ENCODE peak calls at places on chromosomes 7 and 10, in eight cellular contexts. One of them, this sample, is unnamed.

GRCh38 chr10:123391275-123392028 is 237.2 kb downstream of the BUB3 start:
- DNase-seq in MCF 10A: no peak
- DNase-seq in anterior cingulate cortex: no peak
- DNase-seq in A549: no peak
- DNase-seq in T-cell: no peak
- DNase-seq in aorta: no peak
- DNase-seq in glomerular endothelial cell: no peak
- DNase-seq in PC-3: no peak
- DNase-seq in this sample: no peak

GRCh38 chr10:95330966-95331453 is 40.2 kb upstream of the PDLIM1 start:
- DNase-seq in MCF 10A: no peak
- DNase-seq in anterior cingulate cortex: no peak
- DNase-seq in A549: no peak
- DNase-seq in T-cell: no peak
- DNase-seq in aorta: no peak
- DNase-seq in glomerular endothelial cell: no peak
- DNase-seq in PC-3: peak
- DNase-seq in this sample: no peak

GRCh38 chr7:116588225-116588624 is 63.4 kb downstream of the CAV1 start:
- DNase-seq in MCF 10A: no peak
- DNase-seq in anterior cingulate cortex: no peak
- DNase-seq in A549: no peak
- DNase-seq in T-cell: no peak
- DNase-seq in aorta: no peak
- DNase-seq in glomerular endothelial cell: no peak
- DNase-seq in PC-3: peak
- DNase-seq in this sample: peak

GRCh38 chr7:30789334-30789711 is 18.1 kb downstream of the MINDY4 start:
- DNase-seq in MCF 10A: peak
- DNase-seq in anterior cingulate cortex: no peak
- DNase-seq in A549: no peak
- DNase-seq in T-cell: no peak
- DNase-seq in aorta: no peak
- DNase-seq in glomerular endothelial cell: no peak
- DNase-seq in PC-3: peak
- DNase-seq in this sample: peak

GRCh38 chr10:16999665-17000451 is 129.8 kb downstream of the CUBN start:
- DNase-seq in MCF 10A: no peak
- DNase-seq in anterior cingulate cortex: no peak
- DNase-seq in A549: no peak
- DNase-seq in T-cell: no peak
- DNase-seq in aorta: no peak
- DNase-seq in glomerular endothelial cell: no peak
- DNase-seq in PC-3: no peak
- DNase-seq in this sample: peak

GRCh38 chr7:43537765-43538403 is 45.0 kb upstream of the STK17A start:
- DNase-seq in MCF 10A: no peak
- DNase-seq in anterior cingulate cortex: no peak
- DNase-seq in A549: no peak
- DNase-seq in T-cell: no peak
- DNase-seq in aorta: no peak
- DNase-seq in glomerular endothelial cell: no peak
- DNase-seq in PC-3: no peak
- DNase-seq in this sample: peak

GRCh38 chr7:132709971-132710567 is 133.8 kb upstream of the PLXNA4 start:
- DNase-seq in MCF 10A: peak
- DNase-seq in anterior cingulate cortex: no peak
- DNase-seq in A549: peak
- DNase-seq in T-cell: peak
- DNase-seq in aorta: no peak
- DNase-seq in glomerular endothelial cell: peak
- DNase-seq in PC-3: peak
- DNase-seq in this sample: no peak

GRCh38 chr7:66664590-66665293 is 36.1 kb downstream of the KCTD7 start:
- DNase-seq in MCF 10A: no peak
- DNase-seq in anterior cingulate cortex: no peak
- DNase-seq in A549: no peak
- DNase-seq in T-cell: no peak
- DNase-seq in aorta: no peak
- DNase-seq in glomerular endothelial cell: no peak
- DNase-seq in PC-3: no peak
- DNase-seq in this sample: no peak

GRCh38 chr10:86707505-86707904 is 39.2 kb downstream of the LDB3 start:
- DNase-seq in MCF 10A: no peak
- DNase-seq in anterior cingulate cortex: no peak
- DNase-seq in A549: no peak
- DNase-seq in T-cell: no peak
- DNase-seq in aorta: peak
- DNase-seq in glomerular endothelial cell: no peak
- DNase-seq in PC-3: no peak
- DNase-seq in this sample: no peak

GRCh38 chr7:128710391-128710930 is 28.7 kb upstream of the CALU start:
- DNase-seq in MCF 10A: peak
- DNase-seq in anterior cingulate cortex: no peak
- DNase-seq in A549: no peak
- DNase-seq in T-cell: no peak
- DNase-seq in aorta: no peak
- DNase-seq in glomerular endothelial cell: no peak
- DNase-seq in PC-3: no peak
- DNase-seq in this sample: no peak

GRCh38 chr10:119203006-119203405 is 4.4 kb upstream of the GRK5 start:
- DNase-seq in MCF 10A: no peak
- DNase-seq in anterior cingulate cortex: no peak
- DNase-seq in A549: no peak
- DNase-seq in T-cell: no peak
- DNase-seq in aorta: peak
- DNase-seq in glomerular endothelial cell: no peak
- DNase-seq in PC-3: peak
- DNase-seq in this sample: no peak

GRCh38 chr10:122018951-122019413 is 30.0 kb downstream of the TACC2 start:
- DNase-seq in MCF 10A: no peak
- DNase-seq in anterior cingulate cortex: no peak
- DNase-seq in A549: peak
- DNase-seq in T-cell: no peak
- DNase-seq in aorta: no peak
- DNase-seq in glomerular endothelial cell: no peak
- DNase-seq in PC-3: peak
- DNase-seq in this sample: no peak

GRCh38 chr7:16028103-16028502 is 341.6 kb upstream of the MEOX2 start:
- DNase-seq in MCF 10A: peak
- DNase-seq in anterior cingulate cortex: no peak
- DNase-seq in A549: no peak
- DNase-seq in T-cell: no peak
- DNase-seq in aorta: no peak
- DNase-seq in glomerular endothelial cell: peak
- DNase-seq in PC-3: peak
- DNase-seq in this sample: no peak

GRCh38 chr7:137846588-137847417 is at the start of gene DGKI:
- DNase-seq in MCF 10A: no peak
- DNase-seq in anterior cingulate cortex: peak
- DNase-seq in A549: no peak
- DNase-seq in T-cell: no peak
- DNase-seq in aorta: peak
- DNase-seq in glomerular endothelial cell: no peak
- DNase-seq in PC-3: no peak
- DNase-seq in this sample: no peak

This sample was measured in RCC 7860.